ENCODE peak calls at places on chromosomes 12 and 14, in ten cellular contexts. K is hepatocyte, Y is adrenal gland, G is endothelial cell of umbilical vein, H is testis, A is Panc1, U is neural progenitor cell, X is ovary, Z is kidney, C is endodermal cell. N is an unnamed sample.

GRCh38 chr12:119181202-119181601 is 2.5 kb downstream of the HSPB8 start:
- DNase-seq in U (no peak), G (no peak), X (no peak), C (no peak), A (no peak), H (no peak), K (no peak), Z (no peak), Y (no peak), N (no peak)

GRCh38 chr14:90024910-90025309 is 36.9 kb upstream of the KCNK13 start:
- DNase-seq in Y (no peak), G (no peak), U (no peak), X (no peak), Z (no peak), H (peak; percentile 81), K (no peak), C (no peak), A (no peak), N (peak; percentile 24)

GRCh38 chr12:26971963-26972362 is 33.7 kb downstream of the FGFR1OP2 start:
- DNase-seq in A (no peak), C (no peak), U (no peak), H (no peak), Y (no peak), X (no peak), K (no peak), Z (no peak), G (no peak), N (no peak)

GRCh38 chr14:69980457-69981414 is 101.5 kb downstream of the SMOC1 start:
- DNase-seq in C (no peak), U (peak; percentile 62), Y (no peak), G (no peak), K (no peak), H (peak; percentile 90), X (no peak), A (no peak), Z (no peak), N (peak; percentile 42)

GRCh38 chr12:124914392-124915248 is at the start of gene UBC:
- DNase-seq in U (peak; percentile 95), H (peak; percentile 95), G (peak; percentile 88), K (peak; percentile 95), C (peak; percentile 95), A (no peak), Z (peak; percentile 97), X (peak; percentile 93), Y (peak; percentile 92), N (peak; percentile 95)

GRCh38 chr14:72714094-72714493 is 179.8 kb downstream of the DPF3 start:
- DNase-seq in X (no peak), A (no peak), K (no peak), H (no peak), Z (no peak), U (no peak), G (no peak), Y (no peak), C (no peak), N (no peak)

GRCh38 chr12:61646639-61647038 is 613.6 kb upstream of the USP15 start:
- DNase-seq in H (no peak), C (no peak), Z (no peak), A (no peak), K (no peak), G (no peak), X (no peak), Y (no peak), U (peak; percentile 66), N (no peak)

GRCh38 chr14:74516451-74517155 is 23.0 kb downstream of the ISCA2 start:
- DNase-seq in K (peak; percentile 50), G (no peak), Y (peak; percentile 84), A (no peak), H (peak; percentile 64), C (peak; percentile 87), U (peak; percentile 27), Z (peak; percentile 53), X (no peak), N (no peak)

GRCh38 chr12:19404232-19404880 is 34.9 kb upstream of the AEBP2 start:
- DNase-seq in G (no peak), X (no peak), K (no peak), C (no peak), Z (no peak), A (no peak), H (peak; percentile 19), Y (no peak), U (no peak), N (no peak)

GRCh38 chr12:59086124-59086523 is 165.8 kb upstream of the LRIG3 start:
- DNase-seq in A (no peak), Y (no peak), G (peak; percentile 18), H (no peak), Z (no peak), C (no peak), U (no peak), K (no peak), X (no peak), N (no peak)

GRCh38 chr12:111578276-111578970 is 20.7 kb downstream of the ATXN2 start:
- DNase-seq in X (no peak), A (peak; percentile 61), K (peak; percentile 15), G (peak; percentile 64), H (no peak), C (no peak), U (no peak), Y (peak; percentile 30), Z (no peak), N (peak; percentile 67)

GRCh38 chr14:55581011-55581806 is 1.2 kb downstream of the KTN1 start:
- DNase-seq in A (no peak), H (peak; percentile 74), C (peak; percentile 76), Z (peak; percentile 79), K (peak; percentile 64), X (peak; percentile 66), U (no peak), G (peak; percentile 47), Y (peak; percentile 54), N (peak; percentile 63)

GRCh38 chr12:1171657-1172056 is 180.6 kb downstream of the ERC1 start:
- DNase-seq in Y (peak; percentile 20), K (no peak), G (peak; percentile 94), Z (no peak), C (no peak), H (no peak), X (no peak), A (no peak), U (peak; percentile 80), N (no peak)

GRCh38 chr14:68364823-68365222 is 428.0 kb downstream of the ZFP36L1 start:
- DNase-seq in A (no peak), Z (no peak), K (no peak), G (no peak), H (no peak), Y (no peak), C (peak; percentile 66), U (no peak), X (no peak), N (no peak)
- H3K27ac ChIP-seq in A (no peak overlapping the region), Z (peak overlapping the region; percentile 39), K (peak overlapping the region; percentile 92), G (peak overlapping the region; percentile 16), H (peak overlapping the region; percentile 26), Y (peak overlapping the region; percentile 42), C (peak overlapping the region; percentile 94), U (peak overlapping the region; percentile 98), X (peak overlapping the region; percentile 50), N (peak overlapping the region; percentile 72)

GRCh38 chr12:104673294-104674062 is 216.7 kb downstream of the CHST11 start:
- DNase-seq in H (peak; percentile 84), U (no peak), X (no peak), A (no peak), Y (peak; percentile 44), C (peak; percentile 44), G (no peak), Z (no peak), K (no peak), N (peak; percentile 87)
- H3K4me1 ChIP-seq in H (peaks cover 57% of the 10 kb centered on the region), U (peaks cover 34% of the 10 kb centered on the region), X (peaks cover 25% of the 10 kb centered on the region), A (peaks cover 22% of the 10 kb centered on the region), Y (peaks cover 19% of the 10 kb centered on the region), C (peaks cover 14% of the 10 kb centered on the region), G (peaks cover 19% of the 10 kb centered on the region), Z (peaks cover 38% of the 10 kb centered on the region), K (peaks cover 46% of the 10 kb centered on the region), N (peaks cover 58% of the 10 kb centered on the region)

GRCh38 chr14:105201928-105202513 is 20.9 kb upstream of the NUDT14 start:
- DNase-seq in G (no peak), Z (no peak), H (no peak), A (no peak), X (no peak), U (peak; percentile 50), Y (no peak), C (no peak), K (no peak), N (no peak)

GRCh38 chr14:105200074-105200473 is 19.0 kb upstream of the NUDT14 start:
- DNase-seq in Y (no peak), H (no peak), Z (no peak), C (no peak), G (no peak), A (no peak), K (no peak), X (no peak), U (no peak), N (no peak)

GRCh38 chr14:105203057-105203494 is 22.0 kb upstream of the NUDT14 start:
- DNase-seq in K (peak; percentile 85), Z (peak; percentile 91), H (peak; percentile 78), Y (peak; percentile 78), C (peak; percentile 93), X (peak; percentile 82), U (peak; percentile 83), A (peak; percentile 7), G (peak; percentile 55), N (peak; percentile 79)

GRCh38 chr14:105200641-105201040 is 19.5 kb upstream of the NUDT14 start:
- DNase-seq in H (no peak), Y (no peak), G (no peak), X (no peak), U (no peak), Z (no peak), C (no peak), K (no peak), A (no peak), N (no peak)

GRCh38 chr14:105201156-105201927 is 20.2 kb upstream of the NUDT14 start:
- DNase-seq in G (no peak), A (no peak), K (no peak), U (peak; percentile 38), X (no peak), H (no peak), Y (no peak), Z (no peak), C (peak; percentile 65), N (no peak)
- H3K27ac ChIP-seq in G (peak overlapping the region; percentile 11), A (no peak overlapping the region), K (no peak overlapping the region), U (no peak overlapping the region), X (no peak overlapping the region), H (no peak overlapping the region), Y (no peak overlapping the region), Z (no peak overlapping the region), C (no peak overlapping the region), N (no peak overlapping the region)

GRCh38 chr12:56626691-56627090 is 3.4 kb downstream of the BAZ2A start:
- DNase-seq in H (no peak), Y (no peak), A (no peak), K (no peak), C (no peak), X (no peak), G (no peak), U (no peak), Z (no peak), N (no peak)
- H3K4me1 ChIP-seq in H (peaks cover 50% of the 10 kb centered on the region), Y (peaks cover 34% of the 10 kb centered on the region), A (peaks cover 16% of the 10 kb centered on the region), K (peaks cover 2% of the 10 kb centered on the region), C (no peaks in the 10 kb centered on the region), X (peaks cover 10% of the 10 kb centered on the region), G (peaks cover 13% of the 10 kb centered on the region), U (peaks cover 24% of the 10 kb centered on the region), Z (peaks cover 21% of the 10 kb centered on the region), N (peaks cover 58% of the 10 kb centered on the region)